ENCODE peak calls at places on chromosomes 5 and 9, in seven cellular contexts. Y, D, A, I, B, V and G are unnamed samples.
A peak's percentile ranks its signal among the peaks of the same experiment; 100 is the strongest.

GRCh38 chr9:88197016-88197415 is 58.7 kb upstream of the SPATA31C2 start:
- DNase-seq in Y (no peak), B (no peak), V (no peak), I (peak; percentile 75), A (no peak), D (no peak), G (no peak)

GRCh38 chr5:1515921-1516571 is 7.7 kb downstream of the LPCAT1 start:
- DNase-seq in A (peak; percentile 67), I (peak; percentile 55), D (peak; percentile 92), B (peak; percentile 61), Y (no peak), V (no peak), G (peak; percentile 93)

GRCh38 chr5:140114341-140115185 is 654 bp downstream of the PURA start:
- DNase-seq in V (peak; percentile 65), D (no peak), Y (no peak), B (peak; percentile 79), A (no peak), I (peak; percentile 55), G (peak; percentile 73)

GRCh38 chr5:131810510-131811249 is 13.9 kb upstream of the FNIP1 start:
- DNase-seq in D (peak; percentile 29), B (no peak), Y (no peak), I (peak; percentile 41), A (peak; percentile 16), V (peak; percentile 33), G (no peak)

GRCh38 chr9:124792976-124793594 is 16.2 kb downstream of the OLFML2A start:
- DNase-seq in Y (no peak), B (no peak), A (no peak), V (no peak), I (peak; percentile 49), D (no peak), G (no peak)

GRCh38 chr5:61184708-61185107 is 22.4 kb upstream of the SMIM15 start:
- DNase-seq in V (no peak), B (no peak), A (no peak), D (no peak), Y (no peak), I (peak; percentile 57), G (no peak)

GRCh38 chr9:78620303-78620702 is 323.4 kb downstream of the PSAT1 start:
- DNase-seq in V (no peak), I (peak; percentile 23), D (no peak), A (no peak), Y (no peak), B (no peak), G (no peak)

GRCh38 chr9:132834343-132834742 is 43.7 kb downstream of the AK8 start:
- DNase-seq in V (no peak), D (no peak), B (no peak), I (no peak), Y (no peak), A (no peak), G (no peak)

GRCh38 chr9:135308809-135309762 is 170.5 kb upstream of the PPP1R26 start:
- DNase-seq in V (no peak), D (no peak), A (no peak), I (no peak), B (no peak), Y (no peak), G (no peak)

GRCh38 chr5:91820874-91821273 is 437.8 kb upstream of the ARRDC3 start:
- DNase-seq in A (no peak), I (no peak), D (no peak), Y (no peak), B (no peak), V (no peak), G (no peak)

GRCh38 chr9:21311888-21312287 is 6.8 kb upstream of the IFNA5 start:
- DNase-seq in B (no peak), V (no peak), Y (no peak), A (no peak), I (no peak), D (no peak), G (no peak)

GRCh38 chr5:79929095-79929494 is 62.0 kb downstream of the MTX3 start:
- DNase-seq in D (no peak), A (no peak), B (no peak), V (no peak), I (no peak), Y (no peak), G (no peak)

GRCh38 chr9:72925126-72925810 is 27.6 kb downstream of the ALDH1A1 start:
- DNase-seq in I (no peak), Y (no peak), B (no peak), A (peak; percentile 79), D (no peak), V (no peak), G (no peak)

GRCh38 chr5:156534906-156535305 is 207.9 kb downstream of the SGCD start:
- DNase-seq in D (no peak), I (peak; percentile 45), A (no peak), Y (no peak), B (no peak), V (no peak), G (no peak)

GRCh38 chr5:389891-390290 is 53.1 kb upstream of the EXOC3 start:
- DNase-seq in D (no peak), V (no peak), B (peak; percentile 42), Y (no peak), I (no peak), A (no peak), G (no peak)

GRCh38 chr5:75510417-75510835 is 1.0 kb downstream of the CERT1 start:
- DNase-seq in I (peak; percentile 28), D (no peak), V (peak; percentile 50), A (peak; percentile 6), B (no peak), Y (no peak), G (no peak)

GRCh38 chr5:8730194-8730593 is 815.7 kb downstream of the SEMA5A start:
- DNase-seq in I (peak; percentile 75), B (no peak), D (no peak), Y (no peak), V (no peak), A (no peak), G (no peak)

GRCh38 chr5:152499816-152500575 is 94.9 kb upstream of the NMUR2 start:
- DNase-seq in Y (no peak), B (no peak), A (no peak), I (no peak), V (no peak), D (no peak), G (no peak)

GRCh38 chr5:152503206-152503605 is 98.1 kb upstream of the NMUR2 start:
- DNase-seq in A (no peak), V (no peak), I (no peak), Y (no peak), B (no peak), D (no peak), G (no peak)

GRCh38 chr5:152505442-152506042 is 100.5 kb upstream of the NMUR2 start:
- DNase-seq in Y (no peak), D (peak; percentile 33), V (peak; percentile 53), B (peak; percentile 64), A (peak; percentile 41), I (peak; percentile 27), G (peak; percentile 63)

DNA sequence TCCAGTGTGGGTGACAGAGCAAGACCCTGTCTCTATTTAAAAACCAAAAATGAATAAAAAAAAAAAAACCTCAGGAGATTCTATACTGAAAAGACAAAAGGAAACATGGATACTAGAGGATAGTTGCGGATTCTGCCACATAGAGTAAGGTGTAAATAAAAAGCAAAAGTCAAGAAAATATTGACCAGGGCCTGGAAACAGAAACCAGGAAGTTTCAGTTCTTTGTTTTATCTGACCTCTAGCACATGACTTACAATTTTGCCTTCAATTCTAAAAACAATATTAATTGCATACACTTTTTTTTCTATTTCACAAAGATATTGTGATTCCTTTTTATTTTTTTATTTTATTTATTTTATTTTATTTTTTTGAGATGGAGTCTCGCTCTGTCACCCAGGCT is 96.2 kb upstream of the NMUR2 start:
- DNase-seq in V (no peak), Y (no peak), B (no peak), A (no peak), D (no peak), I (no peak), G (no peak)
- TF ChIP-seq RAD21 in V (no peak), Y (no peak), B (no peak), A (no peak), D (no peak), I (no peak), G (no peak)

GRCh38 chr5:59136575-59136974 is 553.7 kb downstream of the RAB3C start:
- DNase-seq in A (no peak), B (no peak), V (no peak), D (no peak), Y (no peak), I (no peak), G (no peak)

GRCh38 chr5:59133801-59134261 is 551.0 kb downstream of the RAB3C start:
- DNase-seq in Y (no peak), D (no peak), I (peak; percentile 91), V (no peak), A (no peak), B (no peak), G (peak; percentile 58)

GRCh38 chr5:59132131-59132530 is 549.3 kb downstream of the RAB3C start:
- DNase-seq in V (no peak), D (no peak), Y (no peak), I (no peak), B (no peak), A (no peak), G (no peak)

GRCh38 chr5:59138509-59138908 is 555.6 kb downstream of the RAB3C start:
- DNase-seq in I (no peak), B (no peak), A (no peak), D (no peak), Y (no peak), V (no peak), G (no peak)

GRCh38 chr5:59134770-59135169 is 551.9 kb downstream of the RAB3C start:
- DNase-seq in V (no peak), B (no peak), I (no peak), D (no peak), Y (no peak), A (no peak), G (no peak)
- TF ChIP-seq POLR2A in V (no peak), B (no peak), I (no peak), D (no peak), Y (no peak), A (no peak), G (no peak)

GRCh38 chr9:121808781-121809180 is 157.3 kb downstream of the DAB2IP start:
- DNase-seq in Y (no peak), D (no peak), A (no peak), B (no peak), V (no peak), I (no peak), G (no peak)
- TF ChIP-seq RAD21 in Y (no peak), D (no peak), A (no peak), B (no peak), V (no peak), I (no peak), G (no peak)

GRCh38 chr5:167255931-167256330 is 1035.5 kb upstream of the WWC1 start:
- DNase-seq in V (no peak), I (no peak), A (no peak), Y (no peak), B (no peak), D (no peak), G (no peak)

GRCh38 chr5:167250996-167251395 is 1040.4 kb upstream of the WWC1 start:
- DNase-seq in V (no peak), B (no peak), Y (no peak), D (no peak), A (no peak), I (no peak), G (no peak)

GRCh38 chr5:167248262-167248661 is 1043.2 kb upstream of the WWC1 start:
- DNase-seq in Y (no peak), D (no peak), A (no peak), I (no peak), V (no peak), B (no peak), G (no peak)

DNA sequence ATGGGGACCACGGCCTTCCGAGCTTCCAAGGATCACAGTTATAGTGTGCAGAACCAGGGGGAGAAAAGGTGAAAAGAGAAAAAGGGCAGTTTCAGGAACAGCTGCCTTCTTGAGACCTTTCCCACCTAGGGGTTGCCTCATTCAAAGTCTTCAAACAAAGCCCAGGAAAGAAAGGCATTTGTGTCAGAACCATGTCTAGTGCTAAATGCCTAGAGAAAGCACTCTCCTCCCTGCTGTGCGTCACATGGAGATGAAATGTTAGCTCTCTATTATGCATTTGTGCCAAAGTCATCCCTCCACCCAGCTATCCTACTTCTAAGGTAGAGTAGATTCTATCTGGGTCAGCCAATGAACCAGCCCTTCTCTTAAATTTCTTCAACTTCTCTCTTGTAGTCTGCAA is 1037.3 kb upstream of the WWC1 start:
- DNase-seq in D (no peak), Y (no peak), B (no peak), I (no peak), V (no peak), A (no peak), G (no peak)
- TF ChIP-seq POLR2A in D (no peak), Y (no peak), B (no peak), I (no peak), V (no peak), A (no peak), G (no peak)